ENCODE peak calls at places on chromosomes 3 and 15, in six cellular contexts. H is T47D, I is RKO, Y is anterior cingulate cortex, A is ureter, S is glomerular endothelial cell. K is an unnamed sample.

GRCh38 chr15:52383100-52383588 is 87.5 kb upstream of the MYO5C start:
- DNase-seq in H (no peak), I (no peak), Y (no peak), A (no peak), S (peak; percentile 20), K (no peak)

GRCh38 chr3:196287066-196287404 is 491 bp downstream of the PCYT1A start:
- DNase-seq in H (no peak), I (peak; percentile 58), Y (no peak), A (no peak), S (no peak), K (no peak)

GRCh38 chr15:39804026-39804425 is 21.4 kb upstream of the FSIP1 start:
- DNase-seq in H (peak; percentile 35), I (no peak), Y (no peak), A (no peak), S (no peak), K (no peak)

GRCh38 chr3:151923901-151924300 is 50.5 kb downstream of the SUCNR1 start:
- DNase-seq in H (no peak), I (no peak), Y (no peak), A (no peak), S (no peak), K (no peak)

GRCh38 chr3:29057326-29057725 is 223.5 kb upstream of the RBMS3 start:
- DNase-seq in H (no peak), I (no peak), Y (no peak), A (no peak), S (no peak), K (no peak)

GRCh38 chr15:38187646-38188313 is 64.9 kb upstream of the SPRED1 start:
- DNase-seq in H (no peak), I (no peak), Y (no peak), A (no peak), S (no peak), K (no peak)

GRCh38 chr3:113825090-113825489 is 13.5 kb upstream of the GRAMD1C start:
- DNase-seq in H (peak; percentile 43), I (peak; percentile 30), Y (no peak), A (no peak), S (no peak), K (no peak)

GRCh38 chr3:186241910-186242821 is 119.9 kb downstream of the DGKG start:
- DNase-seq in H (peak; percentile 81), I (peak; percentile 97), Y (peak; percentile 38), A (peak; percentile 65), S (no peak), K (no peak)

GRCh38 chr15:64134322-64134829 is 17.2 kb upstream of the SNX22 start:
- DNase-seq in H (peak; percentile 34), I (no peak), Y (peak; percentile 73), A (no peak), S (no peak), K (no peak)

GRCh38 chr3:128587391-128587790 is 63.2 kb downstream of the RPN1 start:
- DNase-seq in H (no peak), I (no peak), Y (no peak), A (no peak), S (no peak), K (no peak)

GRCh38 chr3:85572426-85572825 is 613.6 kb downstream of the CADM2 start:
- DNase-seq in H (no peak), I (no peak), Y (no peak), A (no peak), S (no peak), K (no peak)

GRCh38 chr3:122589297-122589696 is 11.8 kb downstream of the PARP15 start:
- DNase-seq in H (no peak), I (no peak), Y (no peak), A (no peak), S (no peak), K (no peak)

GRCh38 chr3:147038456-147038855 is 367.9 kb downstream of the ZIC4 start:
- DNase-seq in H (no peak), I (no peak), Y (no peak), A (no peak), S (no peak), K (no peak)

GRCh38 chr3:126034481-126035361 is 49.2 kb downstream of the SLC41A3 start:
- DNase-seq in H (no peak), I (no peak), Y (no peak), A (peak; percentile 43), S (no peak), K (no peak)

GRCh38 chr3:58824285-58824684 is 157.7 kb upstream of the FAM3D start:
- DNase-seq in H (peak; percentile 72), I (peak; percentile 61), Y (peak; percentile 9), A (no peak), S (peak; percentile 51), K (no peak)

GRCh38 chr3:156735471-156735870 is 61.1 kb downstream of the TIPARP start:
- DNase-seq in H (peak; percentile 85), I (no peak), Y (no peak), A (no peak), S (no peak), K (no peak)

GRCh38 chr3:65503776-65504175 is 534.9 kb downstream of the MAGI1 start:
- DNase-seq in H (peak; percentile 48), I (no peak), Y (no peak), A (no peak), S (no peak), K (no peak)

GRCh38 chr3:24867783-24868182 is 373.1 kb upstream of the THRB start:
- DNase-seq in H (no peak), I (no peak), Y (no peak), A (no peak), S (no peak), K (no peak)

GRCh38 chr3:171556133-171556532 is 95.9 kb upstream of the TNIK start:
- DNase-seq in H (no peak), I (no peak), Y (no peak), A (no peak), S (no peak), K (no peak)

GRCh38 chr3:52530918-52531635 is 2.6 kb downstream of the NT5DC2 start:
- DNase-seq in H (no peak), I (no peak), Y (no peak), A (peak; percentile 39), S (no peak), K (no peak)

GRCh38 chr15:78085928-78086327 is 6.4 kb upstream of the SH2D7 start:
- DNase-seq in H (no peak), I (no peak), Y (no peak), A (no peak), S (no peak), K (no peak)

GRCh38 chr15:57458255-57458850 is 82.0 kb downstream of the CGNL1 start:
- DNase-seq in H (no peak), I (no peak), Y (no peak), A (no peak), S (no peak), K (no peak)

GRCh38 chr15:101641894-101642293 is 10.3 kb downstream of the TM2D3 start:
- DNase-seq in H (no peak), I (no peak), Y (no peak), A (no peak), S (peak; percentile 68), K (no peak)

GRCh38 chr3:55128201-55128870 is 200.5 kb upstream of the LRTM1 start:
- DNase-seq in H (no peak), I (no peak), Y (no peak), A (no peak), S (no peak), K (no peak)

GRCh38 chr15:61989698-61990097 is 70.5 kb downstream of the VPS13C start:
- DNase-seq in H (no peak), I (peak; percentile 40), Y (no peak), A (no peak), S (peak; percentile 10), K (no peak)

K was measured in vagina.